ENCODE peak calls at places on chromosomes 3 and 15, in seven cellular contexts. U, G, B, A, Q, L and Z are unnamed samples.

GRCh38 chr15:39786444-39787056 is 3.9 kb upstream of the FSIP1 start:
- DNase-seq in U (no peak), G (no peak), B (no peak), A (peak; percentile 75), Q (no peak), L (no peak), Z (no peak)

GRCh38 chr3:37183976-37184375 is 9.6 kb upstream of the LRRFIP2 start:
- DNase-seq in U (no peak), G (no peak), B (no peak), A (no peak), Q (no peak), L (no peak), Z (no peak)

GRCh38 chr3:194952882-194953281 is 267.2 kb downstream of the FAM43A start:
- DNase-seq in U (peak; percentile 49), G (no peak), B (no peak), A (no peak), Q (no peak), L (no peak), Z (no peak)

GRCh38 chr3:185561374-185561943 is 9.1 kb upstream of the LIPH start:
- DNase-seq in U (no peak), G (no peak), B (peak; percentile 81), A (no peak), Q (no peak), L (peak; percentile 53), Z (no peak)

GRCh38 chr3:86547697-86548096 is 443.3 kb downstream of the VGLL3 start:
- DNase-seq in U (no peak), G (no peak), B (no peak), A (no peak), Q (no peak), L (peak; percentile 74), Z (no peak)

GRCh38 chr3:188747487-188747886 is 424.3 kb upstream of the TPRG1 start:
- DNase-seq in U (no peak), G (no peak), B (no peak), A (no peak), Q (no peak), L (no peak), Z (no peak)

GRCh38 chr3:30743086-30743619 is 136.8 kb downstream of the TGFBR2 start:
- DNase-seq in U (no peak), G (no peak), B (no peak), A (no peak), Q (no peak), L (no peak), Z (no peak)

GRCh38 chr15:25241241-25241801 is 197.5 kb downstream of the UBE3A start:
- DNase-seq in U (no peak), G (no peak), B (no peak), A (no peak), Q (no peak), L (no peak), Z (no peak)

GRCh38 chr15:101013769-101014223 is 94.6 kb downstream of the LRRK1 start:
- DNase-seq in U (peak; percentile 58), G (no peak), B (no peak), A (no peak), Q (no peak), L (peak; percentile 51), Z (no peak)

GRCh38 chr3:196774191-196774820 is 34.6 kb downstream of the PAK2 start:
- DNase-seq in U (no peak), G (no peak), B (no peak), A (no peak), Q (no peak), L (no peak), Z (no peak)

GRCh38 chr3:105647047-105647446 is 221.8 kb downstream of the CBLB start:
- DNase-seq in U (no peak), G (no peak), B (peak; percentile 41), A (peak; percentile 96), Q (no peak), L (no peak), Z (peak; percentile 85)

GRCh38 chr3:194779729-194780224 is 94.1 kb downstream of the FAM43A start:
- DNase-seq in U (no peak), G (no peak), B (no peak), A (no peak), Q (no peak), L (peak; percentile 15), Z (no peak)

GRCh38 chr15:32870240-32871033 is 152.6 kb downstream of the GREM1 start:
- DNase-seq in U (no peak), G (peak; percentile 38), B (no peak), A (peak; percentile 100), Q (no peak), L (no peak), Z (peak; percentile 91)

GRCh38 chr3:153330891-153331290 is 168.9 kb downstream of the RAP2B start:
- DNase-seq in U (no peak), G (no peak), B (no peak), A (peak; percentile 60), Q (no peak), L (no peak), Z (no peak)

GRCh38 chr3:194097141-194097880 is 38.6 kb upstream of the HES1 start:
- DNase-seq in U (no peak), G (no peak), B (no peak), A (no peak), Q (no peak), L (peak; percentile 73), Z (no peak)

GRCh38 chr3:182760576-182761164 is 32.6 kb upstream of the ATP11B start:
- DNase-seq in U (no peak), G (no peak), B (no peak), A (no peak), Q (no peak), L (no peak), Z (no peak)

GRCh38 chr3:61807865-61808276 is 246.5 kb downstream of the PTPRG start:
- DNase-seq in U (no peak), G (no peak), B (no peak), A (peak; percentile 60), Q (no peak), L (no peak), Z (no peak)

GRCh38 chr15:31325432-31325975 is 1.1 kb upstream of the KLF13 start:
- DNase-seq in U (peak; percentile 89), G (peak; percentile 77), B (peak; percentile 79), A (peak; percentile 6), Q (peak; percentile 54), L (peak; percentile 77), Z (no peak)

GRCh38 chr3:183560607-183561006 is 5.1 kb upstream of the KLHL6 start:
- DNase-seq in U (no peak), G (no peak), B (no peak), A (no peak), Q (no peak), L (peak; percentile 72), Z (no peak)

GRCh38 chr15:74378853-74379252 is 11.4 kb upstream of the CYP11A1 start:
- DNase-seq in U (no peak), G (no peak), B (no peak), A (peak; percentile 77), Q (no peak), L (no peak), Z (no peak)

GRCh38 chr3:140204271-140204984 is 269.4 kb downstream of the CLSTN2 start:
- DNase-seq in U (no peak), G (no peak), B (no peak), A (no peak), Q (no peak), L (peak; percentile 59), Z (no peak)

GRCh38 chr15:24696201-24696600 is 20.6 kb downstream of the NPAP1 start:
- DNase-seq in U (no peak), G (no peak), B (no peak), A (no peak), Q (no peak), L (peak; percentile 57), Z (no peak)

GRCh38 chr3:116037954-116038911 is 407.1 kb downstream of the LSAMP start:
- DNase-seq in U (no peak), G (peak; percentile 62), B (no peak), A (no peak), Q (no peak), L (no peak), Z (no peak)

GRCh38 chr3:152269423-152270144 is 855 bp downstream of the MBNL1 start:
- DNase-seq in U (peak; percentile 91), G (no peak), B (peak; percentile 50), A (peak; percentile 94), Q (peak; percentile 53), L (no peak), Z (peak; percentile 82)

GRCh38 chr3:152272771-152273242 is 4.1 kb downstream of the MBNL1 start:
- DNase-seq in U (no peak), G (no peak), B (no peak), A (peak; percentile 94), Q (no peak), L (no peak), Z (peak; percentile 61)

GRCh38 chr3:152270145-152270870 is 1.6 kb downstream of the MBNL1 start:
- DNase-seq in U (no peak), G (no peak), B (no peak), A (no peak), Q (no peak), L (peak; percentile 58), Z (no peak)

GRCh38 chr3:152271465-152272035 is 2.8 kb downstream of the MBNL1 start:
- DNase-seq in U (no peak), G (no peak), B (no peak), A (no peak), Q (no peak), L (no peak), Z (no peak)

DNA sequence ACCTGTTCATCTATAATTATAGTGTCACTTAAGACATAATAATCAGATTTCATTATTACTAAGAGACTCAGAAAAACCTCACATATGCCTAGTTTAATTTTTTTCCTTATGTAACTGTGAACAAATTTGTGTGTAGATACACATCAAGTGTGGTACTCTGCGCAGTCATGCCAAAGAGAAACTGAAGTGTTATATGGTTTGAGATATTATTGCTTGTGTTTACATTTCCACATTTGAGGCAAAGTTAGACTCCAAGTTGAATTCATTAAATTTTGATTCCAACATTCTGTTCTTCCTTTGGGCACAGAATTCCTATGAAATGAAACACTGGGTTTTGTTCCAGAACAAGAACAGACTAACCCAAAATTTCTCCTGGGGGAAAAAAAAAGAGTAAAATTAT is 2.2 kb downstream of the MBNL1 start:
- DNase-seq in U (no peak), G (no peak), B (no peak), A (no peak), Q (no peak), L (no peak), Z (no peak)
- H3K4me3 ChIP-seq in U (peak overlapping the region; percentile 86), G (peak overlapping the region; percentile 91), B (peak overlapping the region; percentile 68), A (peak overlapping the region; percentile 88), Q (peak overlapping the region; percentile 94), L (no peak overlapping the region), Z (peak overlapping the region; percentile 76)

GRCh38 chr3:13199899-13200451 is 126.7 kb upstream of the IQSEC1 start:
- DNase-seq in U (no peak), G (no peak), B (no peak), A (no peak), Q (no peak), L (no peak), Z (no peak)
- H3K4me3 ChIP-seq in U (no peak overlapping the region), G (no peak overlapping the region), B (no peak overlapping the region), A (no peak overlapping the region), Q (no peak overlapping the region), L (no peak overlapping the region), Z (no peak overlapping the region)

DNA sequence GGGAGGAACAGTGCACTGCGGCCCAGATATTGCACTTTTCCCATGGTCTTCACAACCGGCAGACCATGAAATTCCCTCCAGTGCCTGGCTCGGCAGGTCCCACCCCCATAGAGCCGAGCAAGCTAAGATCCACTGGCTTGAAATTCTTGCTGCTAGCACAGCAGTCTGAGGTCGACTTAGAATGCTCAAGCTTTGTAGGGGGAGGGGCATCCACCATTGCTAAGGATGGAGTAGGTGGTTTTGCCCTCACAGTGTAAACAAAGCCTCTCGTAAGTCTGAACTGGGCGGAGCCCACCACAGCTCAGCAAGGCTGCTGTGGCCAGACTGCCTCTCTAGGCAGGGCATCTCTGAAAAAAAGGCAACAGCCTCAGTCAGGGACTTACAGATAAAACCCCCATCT is 156.3 kb downstream of the FRMD5 start:
- DNase-seq in U (no peak), G (no peak), B (peak; percentile 36), A (peak; percentile 66), Q (no peak), L (peak; percentile 74), Z (no peak)
- H3K4me3 ChIP-seq in U (no peak overlapping the region), G (no peak overlapping the region), B (no peak overlapping the region), A (no peak overlapping the region), Q (no peak overlapping the region), L (peak overlapping the region; percentile 23), Z (no peak overlapping the region)

GRCh38 chr3:99641984-99642383 is 3.6 kb downstream of the COL8A1 start:
- DNase-seq in U (no peak), G (no peak), B (no peak), A (no peak), Q (no peak), L (no peak), Z (no peak)
- H3K4me3 ChIP-seq in U (no peak overlapping the region), G (no peak overlapping the region), B (no peak overlapping the region), A (no peak overlapping the region), Q (no peak overlapping the region), L (peak overlapping the region; percentile 67), Z (no peak overlapping the region)